ENCODE peak calls at places on chromosome 11, in five cellular contexts. H, T, K, Y and S are unnamed samples.

GRCh38 chr11:100719362-100719761 is 32.3 kb downstream of the ARHGAP42 start:
- DNase-seq in H (no peak), T (no peak), K (peak; percentile 42), Y (no peak), S (no peak)

GRCh38 chr11:68116892-68117435 is 4.2 kb downstream of the CHKA start:
- DNase-seq in H (no peak), T (no peak), K (no peak), Y (no peak), S (no peak)

GRCh38 chr11:73141031-73141308 is 1.1 kb downstream of the FCHSD2 start:
- DNase-seq in H (peak; percentile 29), T (no peak), K (no peak), Y (peak; percentile 54), S (peak; percentile 37)

GRCh38 chr11:117856892-117857291 is 19.6 kb downstream of the FXYD6 start:
- DNase-seq in H (no peak), T (no peak), K (no peak), Y (no peak), S (no peak)

GRCh38 chr11:20360650-20361049 is 2.9 kb upstream of the HTATIP2 start:
- DNase-seq in H (no peak), T (peak; percentile 21), K (peak; percentile 55), Y (no peak), S (no peak)

GRCh38 chr11:66471142-66471541 is 4.4 kb downstream of the PELI3 start:
- DNase-seq in H (no peak), T (no peak), K (no peak), Y (no peak), S (no peak)

GRCh38 chr11:46827995-46828394 is 18.1 kb downstream of the CKAP5 start:
- DNase-seq in H (no peak), T (no peak), K (peak; percentile 35), Y (no peak), S (no peak)

GRCh38 chr11:67300256-67300755 is 3.0 kb upstream of the SSH3 start:
- DNase-seq in H (no peak), T (no peak), K (no peak), Y (no peak), S (no peak)

GRCh38 chr11:12164061-12165014 is 53.9 kb downstream of the MICAL2 start:
- DNase-seq in H (no peak), T (no peak), K (peak; percentile 91), Y (no peak), S (no peak)

GRCh38 chr11:94883878-94884277 is 89.5 kb downstream of the CWC15 start:
- DNase-seq in H (no peak), T (no peak), K (no peak), Y (no peak), S (no peak)

GRCh38 chr11:56923116-56923515 is 65.6 kb upstream of the OR5AK2 start:
- DNase-seq in H (no peak), T (no peak), K (no peak), Y (no peak), S (no peak)

GRCh38 chr11:117239295-117239694 is 6.8 kb downstream of the RNF214 start:
- DNase-seq in H (peak; percentile 37), T (no peak), K (peak; percentile 96), Y (no peak), S (no peak)

GRCh38 chr11:96342131-96342970 is 644 bp downstream of the MAML2 start:
- DNase-seq in H (no peak), T (no peak), K (no peak), Y (peak; percentile 21), S (no peak)

GRCh38 chr11:47389577-47390072 is 11.3 kb upstream of the SPI1 start:
- DNase-seq in H (no peak), T (no peak), K (no peak), Y (no peak), S (no peak)

GRCh38 chr11:84260862-84261261 is 974.7 kb upstream of the CCDC90B start:
- DNase-seq in H (no peak), T (no peak), K (no peak), Y (no peak), S (no peak)

GRCh38 chr11:97259884-97260283 is 870.1 kb downstream of the JRKL start:
- DNase-seq in H (no peak), T (no peak), K (no peak), Y (no peak), S (no peak)

GRCh38 chr11:18540207-18541009 is 13.7 kb upstream of the TSG101 start:
- DNase-seq in H (no peak), T (no peak), K (peak; percentile 25), Y (peak; percentile 28), S (peak; percentile 31)
- TF ChIP-seq RCOR1 in H (no peak), T (no peak), K (no peak), Y (no peak), S (no peak)

DNA sequence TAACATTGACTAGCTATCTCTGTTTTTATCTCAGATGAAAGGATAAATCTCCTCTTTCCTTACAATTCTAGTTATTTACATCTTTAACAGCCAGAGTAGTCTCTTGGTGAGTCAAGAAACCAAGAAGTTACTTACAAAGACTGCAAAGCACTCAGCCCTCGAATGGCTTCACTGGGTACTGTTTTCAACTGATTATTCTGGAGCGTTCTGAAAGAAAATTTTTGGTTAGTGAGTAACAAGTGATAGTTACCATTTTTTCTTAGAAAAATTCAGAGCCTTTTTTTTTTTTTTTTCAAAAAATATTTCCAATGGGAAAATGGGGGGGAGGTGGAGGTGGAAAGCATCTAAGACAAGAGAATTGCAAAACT is 27.9 kb upstream of the CCDC34 start:
- DNase-seq in H (no peak), T (no peak), K (peak; percentile 83), Y (no peak), S (no peak)
- TF ChIP-seq RCOR1 in H (no peak), T (no peak), K (no peak), Y (no peak), S (no peak)

DNA sequence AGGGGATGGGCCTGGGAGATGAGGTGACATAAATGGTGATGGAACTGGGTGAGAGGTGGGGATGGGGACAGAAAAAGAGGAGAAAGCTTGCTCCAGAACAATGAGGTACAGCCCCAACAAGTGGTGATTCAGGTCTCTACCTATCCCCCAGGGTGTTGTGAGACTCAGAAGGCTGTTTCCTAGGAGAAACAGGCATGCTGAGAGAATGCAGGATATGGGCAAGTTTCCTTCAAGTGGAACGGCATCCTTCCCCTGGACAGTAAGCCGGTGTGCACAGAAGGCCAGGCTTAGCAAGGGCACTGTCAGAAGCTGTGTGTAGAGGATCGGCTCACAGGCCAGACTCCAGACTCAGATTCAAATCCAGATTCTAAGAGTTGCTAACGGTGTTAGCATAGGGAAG is 34.1 kb upstream of the CRTAM start:
- DNase-seq in H (no peak), T (no peak), K (no peak), Y (no peak), S (no peak)
- TF ChIP-seq RCOR1 in H (no peak), T (no peak), K (no peak), Y (no peak), S (no peak)

GRCh38 chr11:15535414-15535813 is 420.7 kb downstream of the INSC start:
- DNase-seq in H (no peak), T (no peak), K (no peak), Y (no peak), S (no peak)

GRCh38 chr11:15536438-15536837 is 421.7 kb downstream of the INSC start:
- DNase-seq in H (no peak), T (no peak), K (no peak), Y (no peak), S (no peak)

GRCh38 chr11:15532432-15532831 is 417.7 kb downstream of the INSC start:
- DNase-seq in H (no peak), T (no peak), K (no peak), Y (no peak), S (no peak)

GRCh38 chr11:15539645-15540044 is 424.9 kb downstream of the INSC start:
- DNase-seq in H (no peak), T (no peak), K (no peak), Y (no peak), S (no peak)

DNA sequence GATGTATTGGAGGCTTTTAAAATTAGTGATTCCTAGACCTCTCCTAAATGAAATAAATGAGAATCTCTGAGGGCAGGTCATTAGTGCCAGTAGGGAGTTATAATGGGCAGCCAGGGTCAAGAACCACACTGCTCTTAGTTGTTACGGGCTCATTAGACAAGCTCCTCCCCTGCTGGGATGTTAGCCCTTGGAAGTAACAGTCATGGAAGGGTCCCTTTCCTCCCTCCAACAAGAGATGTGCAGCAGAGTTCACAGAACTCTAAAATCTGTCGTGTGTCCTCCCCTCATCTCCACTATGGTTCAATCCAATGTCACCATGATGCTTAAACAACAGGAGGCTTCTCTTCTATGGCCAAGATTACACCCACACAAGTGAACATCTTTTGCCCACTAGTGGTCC is 419.5 kb downstream of the INSC start:
- DNase-seq in H (no peak), T (no peak), K (no peak), Y (no peak), S (no peak)
- TF ChIP-seq RCOR1 in H (no peak), T (no peak), K (no peak), Y (no peak), S (no peak)

GRCh38 chr11:132427611-132428010 is 1057.2 kb downstream of the NTM start:
- DNase-seq in H (no peak), T (no peak), K (no peak), Y (no peak), S (no peak)
- TF ChIP-seq RCOR1 in H (no peak), T (no peak), K (no peak), Y (no peak), S (no peak)

GRCh38 chr11:559712-560304 is 730 bp downstream of the LMNTD2 start:
- DNase-seq in H (no peak), T (no peak), K (no peak), Y (no peak), S (peak; percentile 48)

GRCh38 chr11:562046-562645 is 1.4 kb downstream of the RASSF7 start:
- DNase-seq in H (no peak), T (no peak), K (no peak), Y (no peak), S (no peak)

GRCh38 chr11:563066-563811 is 2.5 kb downstream of the RASSF7 start:
- DNase-seq in H (no peak), T (no peak), K (no peak), Y (no peak), S (no peak)

GRCh38 chr11:560305-561147 is at the start of the genes LMNTD2 and RASSF7:
- DNase-seq in H (peak; percentile 95), T (peak; percentile 60), K (peak; percentile 70), Y (peak; percentile 100), S (peak; percentile 100)

GRCh38 chr11:561148-562003 is 606 bp downstream of the RASSF7 start:
- DNase-seq in H (peak; percentile 78), T (no peak), K (no peak), Y (no peak), S (peak; percentile 51)
- TF ChIP-seq RCOR1 in H (no peak), T (no peak), K (no peak), Y (no peak), S (no peak)